ENCODE peak calls at places on chromosomes 4 and X, in seven cellular contexts. N, I, P, D, E, H and W are unnamed samples. For H3K27me3, the result is how much of the 10 kb centered on the place peaks cover.

GRCh38 chrX:15500497-15500966 is at the start of gene BMX:
- DNase-seq in E (no peak), D (peak), H (no peak), N (no peak), I (no peak), P (no peak), W (peak)

GRCh38 chrX:2502668-2503519 is 2.1 kb upstream of the DHRSX start:
- DNase-seq in N (peak), D (no peak), H (no peak), E (no peak), I (no peak), P (no peak), W (no peak)

GRCh38 chrX:3550160-3550765 is 163.2 kb downstream of the PRKX start:
- DNase-seq in I (no peak), H (peak), D (no peak), P (no peak), N (no peak), E (no peak), W (no peak)

GRCh38 chr4:31204895-31205294 is 484.7 kb downstream of the PCDH7 start:
- DNase-seq in E (no peak), D (no peak), I (no peak), H (no peak), P (no peak), N (no peak), W (no peak)

GRCh38 chr4:123365412-123365811 is 31.2 kb upstream of the SPRY1 start:
- DNase-seq in N (no peak), D (no peak), P (no peak), I (no peak), E (no peak), H (no peak), W (no peak)

GRCh38 chr4:105637409-105638258 is 70.9 kb downstream of the INTS12 start:
- DNase-seq in D (no peak), H (peak), I (peak), E (peak), P (no peak), N (peak), W (peak)

GRCh38 chr4:10733016-10733415 is 48.4 kb upstream of the CLNK start:
- DNase-seq in N (no peak), I (no peak), H (no peak), P (no peak), D (no peak), E (no peak), W (no peak)

GRCh38 chr4:174069848-174070330 is 213.6 kb downstream of the FBXO8 start:
- DNase-seq in D (no peak), N (no peak), H (no peak), I (no peak), P (no peak), E (no peak), W (no peak)

GRCh38 chrX:8913665-8914409 is 112.7 kb upstream of the FAM9A start:
- DNase-seq in H (no peak), I (no peak), P (no peak), D (no peak), E (peak), N (peak), W (peak)

GRCh38 chr4:36333303-36333877 is 52.0 kb downstream of the DTHD1 start:
- DNase-seq in I (no peak), D (no peak), H (no peak), P (no peak), N (no peak), E (no peak), W (no peak)

GRCh38 chr4:110033994-110034393 is 121.3 kb downstream of the EGF start:
- DNase-seq in N (no peak), H (no peak), I (no peak), P (no peak), D (no peak), E (peak), W (no peak)

GRCh38 chr4:108099838-108100237 is 68.9 kb downstream of the LEF1 start:
- DNase-seq in I (no peak), N (no peak), H (no peak), D (no peak), E (no peak), P (no peak), W (no peak)

GRCh38 chr4:154399259-154399974 is 92.2 kb downstream of the DCHS2 start:
- DNase-seq in E (no peak), H (no peak), I (no peak), N (no peak), P (no peak), D (peak), W (no peak)

GRCh38 chrX:3516051-3516541 is 169.6 kb upstream of the MXRA5 start:
- DNase-seq in N (peak), E (peak), I (no peak), D (no peak), H (no peak), P (no peak), W (no peak)

GRCh38 chrX:115494133-115494532 is 66.8 kb upstream of the PLS3 start:
- DNase-seq in N (no peak), H (no peak), I (no peak), E (no peak), D (no peak), P (no peak), W (no peak)

GRCh38 chrX:37779857-37780256 is at the start of gene CYBB:
- DNase-seq in I (no peak), N (no peak), H (no peak), P (no peak), E (no peak), D (no peak), W (no peak)

GRCh38 chr4:168711197-168712120 is 214.6 kb downstream of the PALLD start:
- DNase-seq in P (no peak), I (no peak), E (no peak), D (no peak), H (no peak), N (peak), W (no peak)

GRCh38 chr4:123444298-123444731 is 47.7 kb downstream of the SPRY1 start:
- DNase-seq in I (peak), P (peak), N (peak), H (no peak), D (peak), E (peak), W (peak)

GRCh38 chrX:41922125-41922521 is 1.2 kb downstream of the CASK start:
- DNase-seq in P (peak), I (no peak), N (peak), H (no peak), D (no peak), E (peak), W (no peak)

GRCh38 chrX:34656467-34656841 is 631 bp downstream of the TMEM47 start:
- DNase-seq in I (peak), H (no peak), E (no peak), N (no peak), P (no peak), D (no peak), W (peak)

GRCh38 chr4:17232575-17233253 is 279.2 kb downstream of the QDPR start:
- DNase-seq in N (peak), I (no peak), P (no peak), D (peak), H (peak), E (peak), W (peak)

GRCh38 chr4:62901101-62901500 is 1508.1 kb downstream of the TECRL start:
- DNase-seq in N (no peak), E (no peak), D (peak), H (no peak), I (no peak), P (no peak), W (no peak)

GRCh38 chrX:48617542-48618340 is 20.4 kb downstream of the WDR13 start:
- DNase-seq in D (no peak), I (no peak), H (no peak), P (no peak), N (peak), E (no peak), W (no peak)

GRCh38 chr4:123709336-123709735 is 312.7 kb downstream of the SPRY1 start:
- DNase-seq in D (no peak), I (no peak), N (no peak), P (no peak), E (no peak), H (no peak), W (no peak)

GRCh38 chr4:675980-676870 is 1.9 kb downstream of the MYL5 start:
- DNase-seq in I (no peak), E (no peak), P (no peak), H (no peak), D (no peak), N (no peak), W (no peak)

GRCh38 chr4:21811576-21811975 is 137.0 kb downstream of the KCNIP4 start:
- DNase-seq in H (no peak), P (no peak), D (no peak), E (no peak), N (peak), I (no peak), W (no peak)

GRCh38 chr4:152605641-152606304 is 69.9 kb upstream of the FBXW7 start:
- DNase-seq in H (no peak), N (peak), D (no peak), E (no peak), I (no peak), P (no peak), W (no peak)

GRCh38 chr4:3724319-3725231 is 41.6 kb upstream of the ADRA2C start:
- DNase-seq in H (no peak), N (no peak), I (no peak), E (no peak), D (peak), P (no peak), W (no peak)

GRCh38 chrX:43961699-43962098 is 11.5 kb downstream of the NDP start:
- DNase-seq in N (no peak), P (no peak), H (no peak), E (no peak), I (no peak), D (no peak), W (no peak)

GRCh38 chr4:5198586-5198985 is 147.3 kb downstream of the STK32B start:
- DNase-seq in H (no peak), I (no peak), E (no peak), N (no peak), D (no peak), P (no peak), W (no peak)

GRCh38 chr4:67746797-67747495 is 7.2 kb downstream of the GNRHR start:
- DNase-seq in E (no peak), H (no peak), D (peak), I (no peak), P (no peak), N (peak), W (no peak)

GRCh38 chrX:13131511-13132137 is 87.2 kb upstream of the FAM9C start:
- DNase-seq in H (no peak), P (no peak), D (peak), E (no peak), N (no peak), I (no peak), W (no peak)

GRCh38 chr4:75985116-75985515 is 5.6 kb downstream of the SDAD1 start:
- DNase-seq in N (peak), H (no peak), I (no peak), E (no peak), D (no peak), P (no peak), W (no peak)

GRCh38 chrX:24760601-24761000 is 66.9 kb downstream of the POLA1 start:
- DNase-seq in P (no peak), E (no peak), H (no peak), I (no peak), D (no peak), N (peak), W (no peak)

GRCh38 chr4:156085073-156085472 is 131.4 kb upstream of the CTSO start:
- DNase-seq in I (no peak), E (no peak), P (no peak), H (no peak), D (no peak), N (no peak), W (no peak)

GRCh38 chr4:156946508-156947197 is 24.9 kb downstream of the PDGFC start:
- DNase-seq in H (no peak), D (no peak), E (peak), P (no peak), I (no peak), N (peak), W (no peak)

GRCh38 chr4:127141857-127142256 is 490.9 kb upstream of the INTU start:
- DNase-seq in D (no peak), N (peak), P (no peak), E (no peak), H (no peak), I (no peak), W (no peak)

GRCh38 chr4:181330654-181331595 is 912.3 kb upstream of the TENM3 start:
- DNase-seq in I (no peak), N (no peak), P (no peak), E (no peak), D (peak), H (no peak), W (no peak)

DNA sequence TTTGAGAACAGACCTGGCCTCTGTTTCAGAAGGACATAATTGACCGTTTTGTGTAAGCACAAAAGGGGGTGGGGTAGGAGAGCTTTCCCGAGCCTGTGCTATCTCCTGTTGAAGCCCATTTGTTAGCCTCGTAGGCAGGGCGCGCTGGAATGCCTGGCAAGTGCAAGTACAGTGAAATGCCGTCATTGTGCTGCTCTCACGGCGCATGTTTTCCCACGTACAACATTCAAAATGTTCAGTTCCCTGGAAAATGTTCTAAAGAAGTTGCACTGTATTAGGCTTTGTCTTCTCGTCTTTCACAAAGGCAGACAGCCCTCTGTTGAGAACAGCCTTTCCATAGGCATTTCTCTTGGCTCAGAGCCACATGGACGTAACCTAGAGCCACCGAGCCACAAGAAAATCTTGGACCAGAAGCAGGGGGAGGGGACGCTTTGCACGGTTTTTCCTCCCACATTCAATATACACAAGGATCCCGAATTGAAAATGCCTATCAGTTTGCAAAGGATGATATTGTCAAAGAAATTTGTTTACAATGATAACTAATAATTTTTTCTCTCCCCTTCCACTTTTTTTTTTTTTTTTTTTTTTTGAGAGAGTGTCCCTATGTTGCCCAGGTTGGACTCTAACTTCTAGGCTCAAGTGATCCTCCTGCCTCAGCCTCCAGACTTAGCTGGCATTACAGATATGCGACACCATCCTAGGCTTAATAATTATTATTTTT is 54.6 kb upstream of the RAPGEF2 start:
- DNase-seq in D (peak), P (no peak), I (peak), H (peak), N (peak), E (peak), W (peak)
- H3K4me3 ChIP-seq in D (no peak), P (no peak), I (peak), H (no peak), N (peak), E (no peak), W (peak)

DNA sequence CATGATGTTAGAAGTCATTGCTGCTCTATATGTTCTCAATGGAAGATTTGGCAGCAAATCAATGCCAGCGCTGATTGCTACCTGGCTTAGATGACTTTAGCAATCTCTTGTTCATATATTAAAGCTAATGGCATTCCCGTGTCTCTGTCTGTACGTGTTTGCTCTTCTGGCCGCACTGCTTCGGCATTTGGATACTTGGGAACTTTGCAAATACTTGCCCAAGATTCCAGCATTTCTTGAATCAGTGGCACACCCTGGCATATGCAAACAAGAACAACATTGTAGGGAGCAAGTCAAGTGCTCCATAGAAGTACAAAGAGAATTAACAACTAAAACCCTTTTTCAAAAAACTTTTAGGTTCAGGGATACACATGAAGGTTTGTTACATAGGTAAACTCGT is 128.9 kb upstream of the TMEM164 start:
- DNase-seq in D (no peak), N (no peak), H (no peak), E (no peak), I (no peak), P (no peak), W (no peak)
- H3K27me3 ChIP-seq in D (under half), N (under half), H (under half), E (under half), I (under half), P (under half), W (under half)

DNA sequence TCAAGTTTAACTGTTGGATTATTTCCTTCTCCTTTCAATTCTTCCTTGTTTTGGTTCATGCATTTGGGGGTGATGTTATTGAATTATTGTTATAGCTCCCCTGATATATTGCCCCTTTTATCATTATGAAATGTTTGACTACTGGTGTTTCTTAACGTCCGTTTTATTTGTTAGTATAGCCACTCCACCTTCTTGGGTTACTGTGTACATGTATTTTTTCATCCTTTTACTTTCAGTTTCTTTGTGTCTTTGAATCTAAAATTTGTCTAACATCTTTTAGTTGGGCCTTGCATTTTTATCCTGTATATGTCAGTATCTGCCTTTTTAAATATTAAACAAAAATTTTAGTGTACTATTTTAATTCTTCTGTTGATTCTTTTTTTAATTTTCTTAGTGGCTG is 88.7 kb downstream of the TNIP2 start:
- DNase-seq in I (no peak), N (no peak), P (no peak), E (no peak), H (no peak), D (no peak), W (no peak)
- TF ChIP-seq CTCF in I (no peak), N (no peak), P (no peak), E (no peak), H (no peak), D (no peak), W (no peak)

DNA sequence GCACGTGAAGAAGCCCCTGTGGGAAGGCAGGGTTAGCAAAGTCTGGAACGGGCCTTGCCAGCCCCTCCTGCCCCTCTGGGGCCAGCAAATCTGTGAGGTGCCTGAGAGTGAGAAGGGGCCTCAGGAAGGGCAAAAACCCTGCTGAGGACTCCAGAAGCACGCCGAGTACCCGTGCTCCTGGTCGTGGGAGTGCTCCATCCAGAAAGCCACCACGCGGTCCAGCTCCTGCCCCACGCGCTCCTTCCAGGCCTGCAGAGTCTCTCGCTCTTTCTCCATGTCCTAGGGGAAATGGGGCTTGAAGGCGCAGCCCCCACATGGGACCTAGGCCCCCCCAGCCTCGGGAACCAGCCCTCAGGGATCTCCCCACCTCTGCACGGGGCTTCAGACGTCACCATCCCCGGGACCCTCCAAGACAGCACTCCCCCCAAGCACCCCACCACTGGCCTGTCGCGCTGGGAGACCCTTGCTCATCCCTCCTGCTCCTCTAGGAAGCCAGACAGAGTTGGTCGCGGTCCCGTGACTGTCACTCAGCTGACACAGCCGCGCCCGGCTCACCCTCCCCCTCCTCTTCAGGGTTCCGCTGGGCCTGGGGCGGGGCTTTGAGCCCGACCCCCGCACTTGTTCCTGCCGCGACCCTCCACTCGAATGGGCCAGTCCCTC is at the start of gene RENBP:
- DNase-seq in H (no peak), D (peak), N (no peak), P (no peak), E (no peak), I (peak), W (peak)
- H3K4me3 ChIP-seq in H (no peak), D (peak), N (no peak), P (peak), E (peak), I (peak), W (peak)